ENCODE peak calls at places on chromosomes 7 and 10, in eight cellular contexts. Z, T, Q, K, X, E, O and N are unnamed samples.
A peak's percentile ranks its signal among the peaks of the same experiment; 100 is the strongest.

GRCh38 chr10:97911217-97911616 is 61.6 kb downstream of the GOLGA7B start:
- DNase-seq in X (no peak), O (no peak), T (no peak), E (no peak), Q (no peak), K (no peak), Z (no peak), N (no peak)

GRCh38 chr10:1536341-1536740 is 201.0 kb downstream of the ADARB2 start:
- DNase-seq in Q (no peak), Z (no peak), X (no peak), O (no peak), E (no peak), T (no peak), K (no peak), N (no peak)

GRCh38 chr7:44647981-44648714 is 41.7 kb downstream of the OGDH start:
- DNase-seq in X (no peak), T (no peak), E (no peak), K (no peak), O (no peak), Z (no peak), Q (no peak), N (no peak)

GRCh38 chr7:96120856-96121255 is 201.0 kb downstream of the SLC25A13 start:
- DNase-seq in X (no peak), O (no peak), Z (no peak), K (no peak), Q (no peak), T (no peak), E (no peak), N (no peak)

GRCh38 chr10:117783698-117784395 is 241.3 kb downstream of the EMX2 start:
- DNase-seq in E (no peak), Q (no peak), Z (no peak), O (no peak), T (no peak), X (no peak), K (no peak), N (no peak)

GRCh38 chr10:121450247-121450646 is 148.0 kb downstream of the FGFR2 start:
- DNase-seq in O (no peak), Q (no peak), E (no peak), Z (no peak), K (no peak), X (no peak), T (no peak), N (no peak)

GRCh38 chr7:29369909-29370488 is 175.4 kb downstream of the CHN2 start:
- DNase-seq in T (no peak), O (no peak), K (no peak), E (no peak), Q (no peak), Z (no peak), X (no peak), N (no peak)

GRCh38 chr10:127832456-127832855 is 60.3 kb downstream of the CLRN3 start:
- DNase-seq in T (no peak), K (no peak), E (no peak), O (no peak), Q (no peak), Z (no peak), X (no peak), N (no peak)

GRCh38 chr10:6592080-6592479 is 12.0 kb upstream of the PRKCQ start:
- DNase-seq in E (no peak), O (no peak), X (no peak), Q (no peak), T (no peak), K (no peak), Z (no peak), N (peak; percentile 65)

GRCh38 chr10:75228278-75228677 is 7.5 kb downstream of the COMTD1 start:
- DNase-seq in Q (no peak), Z (no peak), O (no peak), T (peak; percentile 18), E (no peak), K (no peak), X (no peak), N (no peak)

GRCh38 chr7:38232475-38233366 is 40.7 kb downstream of the TARP start:
- DNase-seq in Q (peak; percentile 68), X (peak; percentile 84), K (peak; percentile 90), T (no peak), E (no peak), Z (no peak), O (peak; percentile 33), N (peak; percentile 91)

GRCh38 chr7:155214328-155214986 is 83.2 kb upstream of the INSIG1 start:
- DNase-seq in O (no peak), K (no peak), Q (no peak), E (peak; percentile 70), T (peak; percentile 42), Z (no peak), X (no peak), N (no peak)

GRCh38 chr10:61754553-61755540 is 92.1 kb downstream of the CABCOCO1 start:
- DNase-seq in O (no peak), X (no peak), Q (no peak), K (no peak), T (no peak), E (no peak), Z (no peak), N (no peak)

GRCh38 chr7:22667562-22668239 is 59.3 kb upstream of the IL6 start:
- DNase-seq in X (no peak), E (peak; percentile 46), Z (no peak), T (no peak), Q (no peak), O (no peak), K (no peak), N (no peak)

GRCh38 chr10:10516731-10517130 is 500.9 kb upstream of the CELF2 start:
- DNase-seq in T (no peak), Q (no peak), X (no peak), K (no peak), O (no peak), E (no peak), Z (no peak), N (no peak)

GRCh38 chr7:20172736-20173334 is 44.3 kb downstream of the MACC1 start:
- DNase-seq in Z (no peak), T (peak; percentile 50), X (no peak), O (no peak), Q (peak; percentile 41), K (peak; percentile 30), E (peak; percentile 58), N (no peak)

GRCh38 chr7:117567781-117568180 is 88.0 kb downstream of the CFTR start:
- DNase-seq in Z (no peak), O (no peak), E (no peak), K (no peak), Q (no peak), T (no peak), X (no peak), N (no peak)

GRCh38 chr10:73920084-73920483 is 9.2 kb downstream of the PLAU start:
- DNase-seq in O (no peak), E (peak; percentile 27), K (peak; percentile 31), X (no peak), Q (peak; percentile 61), Z (no peak), T (no peak), N (no peak)

GRCh38 chr10:8636371-8636770 is 581.9 kb downstream of the GATA3 start:
- DNase-seq in X (no peak), T (no peak), K (no peak), Z (no peak), Q (no peak), E (no peak), O (no peak), N (no peak)

GRCh38 chr10:48243487-48243886 is 31.0 kb downstream of the FRMPD2 start:
- DNase-seq in Z (no peak), T (no peak), O (no peak), Q (no peak), E (no peak), X (no peak), K (no peak), N (no peak)

GRCh38 chr10:83432296-83433045 is 706.8 kb upstream of the GHITM start:
- DNase-seq in E (no peak), T (no peak), K (no peak), X (no peak), Z (no peak), Q (no peak), O (no peak), N (no peak)

GRCh38 chr10:16905304-16905703 is 88.1 kb upstream of the RSU1 start:
- DNase-seq in Z (no peak), Q (no peak), T (no peak), K (no peak), X (no peak), O (no peak), E (no peak), N (no peak)

GRCh38 chr10:129853236-129853946 is 110.7 kb downstream of the EBF3 start:
- DNase-seq in Q (no peak), X (no peak), E (peak; percentile 65), O (no peak), T (no peak), Z (no peak), K (no peak), N (no peak)

GRCh38 chr7:103547451-103548284 is 101.7 kb upstream of the SLC26A5 start:
- DNase-seq in O (no peak), Q (no peak), K (no peak), E (no peak), Z (no peak), X (no peak), T (no peak), N (no peak)

GRCh38 chr7:143202161-143202560 is 18.9 kb downstream of the TAS2R39 start:
- DNase-seq in O (no peak), X (no peak), K (no peak), E (no peak), Q (no peak), Z (no peak), T (no peak), N (no peak)

GRCh38 chr10:86655596-86655995 is 1.2 kb downstream of the OPN4 start:
- DNase-seq in X (no peak), K (no peak), Z (no peak), Q (no peak), E (peak; percentile 32), T (peak; percentile 4), O (no peak), N (no peak)

GRCh38 chr10:63520463-63521388 is 475 bp upstream of the REEP3 start:
- DNase-seq in K (peak; percentile 68), E (peak; percentile 89), Q (peak; percentile 38), T (peak; percentile 61), X (peak; percentile 36), O (peak; percentile 22), Z (no peak), N (peak; percentile 69)

GRCh38 chr7:50499092-50499491 is 48.9 kb upstream of the FIGNL1 start:
- DNase-seq in O (no peak), E (no peak), Z (no peak), T (no peak), X (no peak), Q (no peak), K (no peak), N (no peak)

GRCh38 chr10:122044713-122045112 is 55.8 kb downstream of the TACC2 start:
- DNase-seq in X (no peak), E (peak; percentile 49), Z (no peak), Q (no peak), T (no peak), O (no peak), K (no peak), N (no peak)

GRCh38 chr10:110989016-110989415 is 69.6 kb downstream of the SHOC2 start:
- DNase-seq in T (no peak), Z (no peak), X (no peak), Q (no peak), E (no peak), O (no peak), K (no peak), N (no peak)

GRCh38 chr10:51074238-51075028 is at the start of gene PRKG1:
- DNase-seq in K (no peak), X (no peak), O (no peak), Z (peak; percentile 54), T (peak; percentile 70), E (peak; percentile 77), Q (peak; percentile 38), N (no peak)

GRCh38 chr7:129468087-129468486 is 33.9 kb downstream of the STRIP2 start:
- DNase-seq in E (no peak), Z (no peak), O (no peak), Q (no peak), X (no peak), T (no peak), K (no peak), N (no peak)

GRCh38 chr7:74656421-74656910 is 1.1 kb upstream of the GTF2I start:
- DNase-seq in X (peak; percentile 13), K (peak; percentile 64), O (no peak), Q (no peak), E (peak; percentile 66), T (peak; percentile 58), Z (no peak), N (peak; percentile 31)

GRCh38 chr10:45224219-45224841 is 91.1 kb downstream of the OR13A1 start:
- DNase-seq in O (no peak), Z (no peak), T (no peak), K (no peak), Q (no peak), X (no peak), E (no peak), N (no peak)